ENCODE peak calls at places on chromosomes 12 and 14, in five cellular contexts. Z, L, O, H and V are unnamed samples.
A peak's percentile ranks its signal among the peaks of the same experiment; 100 is the strongest.

GRCh38 chr12:95553202-95553943 is 2.1 kb upstream of the USP44 start:
- DNase-seq in L (no peak), Z (no peak), H (no peak), O (no peak), V (no peak)

GRCh38 chr12:52079576-52080402 is at the start of gene SMIM41:
- DNase-seq in Z (no peak), L (no peak), O (no peak), H (no peak), V (no peak)

GRCh38 chr14:75961662-75962061 is 20.1 kb downstream of the TGFB3 start:
- DNase-seq in H (no peak), Z (no peak), L (no peak), O (no peak), V (no peak)

GRCh38 chr12:112979281-112979680 is 962 bp downstream of the OAS2 start:
- DNase-seq in H (no peak), O (no peak), Z (no peak), L (peak; percentile 32), V (no peak)

GRCh38 chr14:100149789-100150611 is 9.4 kb downstream of the DEGS2 start:
- DNase-seq in O (no peak), H (peak; percentile 57), Z (no peak), L (no peak), V (peak; percentile 86)

GRCh38 chr14:23364164-23364571 is 804 bp downstream of the EFS start:
- DNase-seq in Z (no peak), O (no peak), L (no peak), H (no peak), V (peak; percentile 77)

GRCh38 chr12:26822051-26822450 is 10.9 kb downstream of the ITPR2 start:
- DNase-seq in O (no peak), H (no peak), L (no peak), Z (no peak), V (no peak)

GRCh38 chr12:56053407-56053893 is 11.7 kb downstream of the RPS26 start:
- DNase-seq in Z (no peak), L (no peak), H (no peak), O (no peak), V (no peak)

GRCh38 chr14:77316872-77317271 is 3.8 kb downstream of the POMT2 start:
- DNase-seq in H (peak; percentile 38), L (no peak), Z (no peak), O (no peak), V (no peak)

GRCh38 chr12:6724409-6724797 is 557 bp downstream of the COPS7A start:
- DNase-seq in L (peak; percentile 26), O (peak; percentile 26), Z (no peak), H (no peak), V (no peak)

GRCh38 chr12:6235499-6235898 is 35.3 kb downstream of the CD9 start:
- DNase-seq in O (no peak), H (peak; percentile 80), L (no peak), Z (no peak), V (peak; percentile 97)

GRCh38 chr14:64705406-64706118 is 1.3 kb downstream of the PLEKHG3 start:
- DNase-seq in Z (no peak), H (no peak), O (no peak), L (no peak), V (no peak)